ENCODE peak calls at places on chromosomes 5 and 9, in nine cellular contexts. B is lower lobe of right lung, X is lung, C is heart right ventricle, O is AG09309, E is heart left ventricle, L is fibroblast of the aortic adventitia, F is A549, N is mesendoderm. Q is an unnamed sample.

GRCh38 chr5:96336351-96336985 is 96.6 kb downstream of the PCSK1 start:
- DNase-seq in B (no peak), X (peak; percentile 66), C (peak; percentile 78), O (peak; percentile 77), E (peak; percentile 40), L (peak; percentile 95), F (peak; percentile 88), N (peak; percentile 89), Q (peak; percentile 92)

GRCh38 chr9:6843742-6844141 is 86.0 kb downstream of the KDM4C start:
- DNase-seq in B (no peak), X (no peak), C (no peak), O (no peak), E (no peak), L (no peak), F (no peak), N (no peak), Q (no peak)

GRCh38 chr9:99251157-99251556 is 29.1 kb downstream of the SEC61B start:
- DNase-seq in B (no peak), X (no peak), C (no peak), O (no peak), E (no peak), L (no peak), F (no peak), N (no peak), Q (no peak)

GRCh38 chr5:179301796-179302195 is 43.5 kb downstream of the ADAMTS2 start:
- DNase-seq in B (no peak), X (no peak), C (no peak), O (no peak), E (peak; percentile 29), L (no peak), F (no peak), N (no peak), Q (no peak)

GRCh38 chr9:83284766-83285165 is 221.8 kb upstream of the RASEF start:
- DNase-seq in B (no peak), X (no peak), C (no peak), O (no peak), E (no peak), L (no peak), F (no peak), N (no peak), Q (no peak)

GRCh38 chr9:75788006-75788634 is 102.4 kb upstream of the PCSK5 start:
- DNase-seq in B (no peak), X (no peak), C (peak; percentile 4), O (no peak), E (peak; percentile 33), L (peak; percentile 6), F (no peak), N (no peak), Q (peak; percentile 72)

GRCh38 chr9:36939214-36939613 is 94.9 kb downstream of the PAX5 start:
- DNase-seq in B (no peak), X (no peak), C (no peak), O (no peak), E (no peak), L (no peak), F (no peak), N (no peak), Q (no peak)

GRCh38 chr5:86526811-86527348 is 90.9 kb upstream of the COX7C start:
- DNase-seq in B (no peak), X (no peak), C (no peak), O (no peak), E (no peak), L (no peak), F (no peak), N (no peak), Q (no peak)

GRCh38 chr9:17882801-17883200 is 303.9 kb downstream of the SH3GL2 start:
- DNase-seq in B (no peak), X (no peak), C (no peak), O (no peak), E (no peak), L (no peak), F (no peak), N (no peak), Q (no peak)

GRCh38 chr9:135565636-135566035 is 4.1 kb downstream of the PAEP start:
- DNase-seq in B (no peak), X (no peak), C (no peak), O (no peak), E (no peak), L (no peak), F (no peak), N (no peak), Q (no peak)

GRCh38 chr9:135566552-135566951 is 5.0 kb downstream of the PAEP start:
- DNase-seq in B (no peak), X (no peak), C (no peak), O (no peak), E (no peak), L (no peak), F (no peak), N (no peak), Q (no peak)

GRCh38 chr9:135567311-135567710 is 5.8 kb downstream of the PAEP start:
- DNase-seq in B (no peak), X (no peak), C (no peak), O (no peak), E (no peak), L (no peak), F (no peak), N (no peak), Q (no peak)

GRCh38 chr9:135563858-135564257 is 2.3 kb downstream of the PAEP start:
- DNase-seq in B (no peak), X (no peak), C (no peak), O (no peak), E (no peak), L (no peak), F (no peak), N (no peak), Q (no peak)

GRCh38 chr9:135565141-135565628 is 3.6 kb downstream of the PAEP start:
- DNase-seq in B (no peak), X (no peak), C (no peak), O (no peak), E (no peak), L (no peak), F (no peak), N (no peak), Q (no peak)
- H3K4me3 ChIP-seq in B (no peak overlapping the region), X (no peak overlapping the region), C (no peak overlapping the region), O (no peak overlapping the region), E (no peak overlapping the region), L (no peak overlapping the region), F (no peak overlapping the region), N (no peak overlapping the region), Q (no peak overlapping the region)

GRCh38 chr9:137029058-137029922 is 1.3 kb upstream of the ABCA2 start:
- DNase-seq in B (peak; percentile 85), X (peak; percentile 82), C (peak; percentile 78), O (no peak), E (peak; percentile 82), L (peak; percentile 59), F (peak; percentile 73), N (peak; percentile 67), Q (peak; percentile 49)
- H3K4me3 ChIP-seq in B (peak overlapping the region; percentile 68), X (no peak overlapping the region), C (peak overlapping the region; percentile 68), O (peak overlapping the region; percentile 48), E (peak overlapping the region; percentile 68), L (no peak overlapping the region), F (peak overlapping the region; percentile 74), N (no peak overlapping the region), Q (no peak overlapping the region)

GRCh38 chr9:91844170-91844569 is 105.9 kb downstream of the ROR2 start:
- DNase-seq in B (peak; percentile 53), X (no peak), C (no peak), O (no peak), E (no peak), L (no peak), F (no peak), N (no peak), Q (no peak)
- H3K4me3 ChIP-seq in B (peak overlapping the region; percentile 5), X (no peak overlapping the region), C (no peak overlapping the region), O (no peak overlapping the region), E (no peak overlapping the region), L (no peak overlapping the region), F (no peak overlapping the region), N (no peak overlapping the region), Q (no peak overlapping the region)

GRCh38 chr5:56481998-56482698 is 249.0 kb upstream of the ANKRD55 start:
- DNase-seq in B (no peak), X (no peak), C (no peak), O (no peak), E (no peak), L (no peak), F (no peak), N (no peak), Q (no peak)
- H3K4me3 ChIP-seq in B (peak overlapping the region; percentile 67), X (no peak overlapping the region), C (peak overlapping the region; percentile 67), O (no peak overlapping the region), E (peak overlapping the region; percentile 67), L (no peak overlapping the region), F (peak overlapping the region; percentile 71), N (no peak overlapping the region), Q (no peak overlapping the region)

GRCh38 chr5:107887181-107887580 is 216.4 kb upstream of the EFNA5 start:
- DNase-seq in B (no peak), X (no peak), C (no peak), O (no peak), E (no peak), L (no peak), F (no peak), N (no peak), Q (no peak)
- H3K4me3 ChIP-seq in B (no peak overlapping the region), X (no peak overlapping the region), C (no peak overlapping the region), O (no peak overlapping the region), E (no peak overlapping the region), L (no peak overlapping the region), F (no peak overlapping the region), N (no peak overlapping the region), Q (no peak overlapping the region)

GRCh38 chr5:110073534-110073933 is 383.8 kb downstream of the MAN2A1 start:
- DNase-seq in B (no peak), X (no peak), C (no peak), O (no peak), E (no peak), L (no peak), F (no peak), N (no peak), Q (no peak)

GRCh38 chr5:110072646-110073045 is 382.9 kb downstream of the MAN2A1 start:
- DNase-seq in B (no peak), X (no peak), C (no peak), O (no peak), E (no peak), L (no peak), F (no peak), N (no peak), Q (no peak)

GRCh38 chr5:110077147-110077546 is 387.4 kb downstream of the MAN2A1 start:
- DNase-seq in B (no peak), X (no peak), C (no peak), O (no peak), E (no peak), L (no peak), F (no peak), N (no peak), Q (no peak)

GRCh38 chr5:110070836-110071235 is 381.1 kb downstream of the MAN2A1 start:
- DNase-seq in B (no peak), X (no peak), C (no peak), O (no peak), E (no peak), L (no peak), F (no peak), N (no peak), Q (no peak)

DNA sequence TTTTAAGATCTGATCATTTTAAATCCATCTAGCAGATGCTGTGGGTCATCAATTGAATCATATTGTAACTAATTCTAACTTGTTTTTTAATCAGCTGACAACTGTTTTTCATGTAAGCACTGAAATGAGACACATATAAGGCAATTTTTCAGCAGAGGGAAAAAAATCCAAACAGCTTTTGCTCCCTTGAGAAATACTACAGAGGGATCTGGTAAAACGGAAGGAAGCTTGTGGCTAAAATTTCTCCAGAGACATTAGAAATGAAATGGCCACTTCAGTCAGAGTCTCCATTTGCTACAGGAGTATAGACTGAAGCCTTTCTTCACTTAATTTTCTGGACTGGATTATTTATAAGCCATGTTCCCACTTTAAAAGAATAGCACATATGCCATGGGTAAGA is 385.9 kb downstream of the MAN2A1 start:
- DNase-seq in B (no peak), X (no peak), C (no peak), O (no peak), E (no peak), L (no peak), F (no peak), N (no peak), Q (no peak)
- H3K4me3 ChIP-seq in B (no peak overlapping the region), X (no peak overlapping the region), C (no peak overlapping the region), O (no peak overlapping the region), E (no peak overlapping the region), L (no peak overlapping the region), F (no peak overlapping the region), N (no peak overlapping the region), Q (no peak overlapping the region)